ENCODE peak calls at places on chromosomes 12 and 14, in six cellular contexts. U, L, R, T, G and S are unnamed samples.

GRCh38 chr12:23708185-23708837 is 241.2 kb downstream of the SOX5 start:
- DNase-seq in U (no peak), L (no peak), R (no peak), T (no peak), G (no peak), S (no peak)

GRCh38 chr14:31270196-31270772 is 62.7 kb upstream of the HECTD1 start:
- DNase-seq in U (no peak), L (no peak), R (peak), T (no peak), G (no peak), S (no peak)

GRCh38 chr12:96294831-96295230 is 100.7 kb downstream of the ELK3 start:
- DNase-seq in U (no peak), L (no peak), R (no peak), T (no peak), G (no peak), S (no peak)

GRCh38 chr14:64701660-64702059 is 2.6 kb upstream of the PLEKHG3 start:
- DNase-seq in U (no peak), L (no peak), R (no peak), T (no peak), G (no peak), S (no peak)

GRCh38 chr14:82075566-82075965 is 541.9 kb upstream of the SEL1L start:
- DNase-seq in U (peak), L (peak), R (no peak), T (no peak), G (no peak), S (no peak)

GRCh38 chr12:108332791-108333382 is 6.2 kb downstream of the CMKLR1 start:
- DNase-seq in U (no peak), L (no peak), R (no peak), T (no peak), G (no peak), S (peak)

GRCh38 chr12:46101121-46101869 is 110.9 kb upstream of the SCAF11 start:
- DNase-seq in U (no peak), L (no peak), R (no peak), T (no peak), G (no peak), S (no peak)

GRCh38 chr14:31420319-31421081 is at the start of gene HEATR5A:
- DNase-seq in U (peak), L (peak), R (peak), T (peak), G (peak), S (peak)

GRCh38 chr14:61438860-61439765 is 117.7 kb downstream of the PRKCH start:
- DNase-seq in U (peak), L (no peak), R (peak), T (no peak), G (peak), S (peak)

GRCh38 chr12:77477907-77478533 is 352.7 kb upstream of the NAV3 start:
- DNase-seq in U (no peak), L (no peak), R (no peak), T (no peak), G (no peak), S (no peak)

GRCh38 chr12:47744005-47744651 is 14.6 kb downstream of the RAPGEF3 start:
- DNase-seq in U (peak), L (peak), R (peak), T (peak), G (no peak), S (peak)

GRCh38 chr12:13359636-13360035 is 163.1 kb downstream of the EMP1 start:
- DNase-seq in U (no peak), L (no peak), R (no peak), T (no peak), G (no peak), S (no peak)

GRCh38 chr14:50736932-50737419 is 68.9 kb upstream of the SAV1 start:
- DNase-seq in U (no peak), L (no peak), R (no peak), T (no peak), G (no peak), S (no peak)

GRCh38 chr12:124940393-124941169 is 26.1 kb upstream of the UBC start:
- DNase-seq in U (peak), L (peak), R (peak), T (peak), G (peak), S (peak)

GRCh38 chr14:69877492-69877891 is 1.7 kb upstream of the SMOC1 start:
- DNase-seq in U (no peak), L (no peak), R (no peak), T (peak), G (no peak), S (no peak)

GRCh38 chr12:63362801-63363200 is 211.8 kb upstream of the AVPR1A start:
- DNase-seq in U (no peak), L (no peak), R (no peak), T (no peak), G (no peak), S (no peak)

GRCh38 chr14:90384543-90384911 is 12.3 kb upstream of the CALM1 start:
- DNase-seq in U (no peak), L (no peak), R (no peak), T (no peak), G (no peak), S (no peak)

DNA sequence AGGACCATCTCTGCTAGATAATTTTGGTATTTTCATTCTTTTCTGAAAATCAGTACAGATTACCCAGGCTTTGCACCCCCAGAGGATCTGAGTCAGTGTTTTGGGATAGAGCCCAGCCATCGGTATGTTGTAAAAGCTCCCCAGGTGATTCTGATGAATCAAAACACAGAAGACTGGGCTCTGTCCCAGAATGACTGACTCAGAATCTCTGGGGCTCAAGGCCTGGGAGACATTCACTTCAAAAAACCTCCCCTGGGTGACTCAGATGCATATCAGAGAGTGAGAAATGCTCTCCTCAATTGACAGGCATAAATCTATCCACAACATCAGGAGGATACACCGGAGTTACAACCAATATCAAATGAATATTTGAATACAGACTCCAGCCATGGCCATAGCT is 32.6 kb downstream of the SLC35F4 start:
- DNase-seq in U (no peak), L (no peak), R (no peak), T (peak), G (no peak), S (peak)
- TF ChIP-seq POLR2AphosphoS5 in U (no peak), L (no peak), R (no peak), T (peak), G (peak), S (no peak)

GRCh38 chr12:110282956-110283817 is 2.1 kb downstream of the ATP2A2 start:
- DNase-seq in U (no peak), L (no peak), R (no peak), T (no peak), G (no peak), S (no peak)

GRCh38 chr12:110279976-110280783 is 867 bp upstream of the ATP2A2 start:
- DNase-seq in U (peak), L (no peak), R (no peak), T (no peak), G (no peak), S (no peak)

GRCh38 chr12:110282343-110282860 is 1.4 kb downstream of the ATP2A2 start:
- DNase-seq in U (no peak), L (no peak), R (no peak), T (no peak), G (no peak), S (no peak)

GRCh38 chr12:110280784-110281548 is at the start of gene ATP2A2:
- DNase-seq in U (peak), L (no peak), R (peak), T (peak), G (peak), S (peak)

DNA sequence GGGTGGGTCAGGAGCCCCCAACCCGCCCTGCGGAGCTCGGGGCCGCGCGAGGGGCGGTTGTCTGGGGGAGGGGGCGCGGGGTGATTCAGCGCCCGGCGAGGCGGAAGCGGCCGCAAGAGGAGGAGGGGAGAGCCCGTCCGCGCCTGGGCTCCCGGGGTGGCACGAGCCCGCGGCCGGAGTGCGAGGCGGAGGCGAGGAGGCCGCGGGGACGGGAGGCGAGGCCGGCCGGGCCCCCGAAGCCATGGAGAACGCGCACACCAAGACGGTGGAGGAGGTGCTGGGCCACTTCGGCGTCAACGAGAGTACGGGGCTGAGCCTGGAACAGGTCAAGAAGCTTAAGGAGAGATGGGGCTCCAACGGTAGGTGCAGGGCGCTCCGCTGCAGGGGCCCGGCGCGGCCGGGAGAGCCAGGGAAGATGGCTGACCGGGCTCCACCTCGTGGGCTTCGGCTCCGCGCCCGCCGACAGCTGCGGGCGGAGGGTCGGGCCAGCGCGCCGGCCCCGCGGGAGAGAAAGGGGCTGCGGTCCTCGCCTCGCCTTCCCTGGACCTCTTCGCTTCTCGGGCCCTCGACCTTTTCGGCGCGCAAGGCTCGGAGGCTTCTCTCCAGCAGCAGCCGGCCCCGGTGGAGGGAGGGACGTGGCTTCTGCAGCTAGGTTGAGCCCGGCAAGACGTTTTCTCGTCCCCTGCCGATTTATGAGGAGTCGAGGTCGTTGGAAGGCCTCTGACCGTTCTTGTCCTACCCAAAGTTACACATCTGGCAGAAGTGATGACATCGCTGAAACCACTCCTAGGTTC is 699 bp downstream of the ATP2A2 start:
- DNase-seq in U (peak), L (no peak), R (no peak), T (no peak), G (no peak), S (peak)
- TF ChIP-seq POLR2A in U (no peak), L (peak), R (peak), T (peak), G (no peak), S (no peak)

GRCh38 chr14:76091036-76091435 is 60.7 kb upstream of the GPATCH2L start:
- DNase-seq in U (no peak), L (no peak), R (peak), T (no peak), G (no peak), S (peak)
- H3K27ac ChIP-seq in U (no peak), L (no peak), R (no peak), T (no peak), G (no peak), S (peak)

GRCh38 chr12:131134523-131135310 is 181.0 kb downstream of the ADGRD1 start:
- DNase-seq in U (no peak), L (no peak), R (no peak), T (no peak), G (no peak), S (no peak)

GRCh38 chr12:131133994-131134393 is 180.3 kb downstream of the ADGRD1 start:
- DNase-seq in U (no peak), L (no peak), R (no peak), T (no peak), G (no peak), S (no peak)

GRCh38 chr12:131132118-131132892 is 178.6 kb downstream of the ADGRD1 start:
- DNase-seq in U (peak), L (peak), R (peak), T (peak), G (no peak), S (peak)

GRCh38 chr12:131131808-131132117 is 178.1 kb downstream of the ADGRD1 start:
- DNase-seq in U (no peak), L (no peak), R (no peak), T (no peak), G (no peak), S (no peak)

DNA sequence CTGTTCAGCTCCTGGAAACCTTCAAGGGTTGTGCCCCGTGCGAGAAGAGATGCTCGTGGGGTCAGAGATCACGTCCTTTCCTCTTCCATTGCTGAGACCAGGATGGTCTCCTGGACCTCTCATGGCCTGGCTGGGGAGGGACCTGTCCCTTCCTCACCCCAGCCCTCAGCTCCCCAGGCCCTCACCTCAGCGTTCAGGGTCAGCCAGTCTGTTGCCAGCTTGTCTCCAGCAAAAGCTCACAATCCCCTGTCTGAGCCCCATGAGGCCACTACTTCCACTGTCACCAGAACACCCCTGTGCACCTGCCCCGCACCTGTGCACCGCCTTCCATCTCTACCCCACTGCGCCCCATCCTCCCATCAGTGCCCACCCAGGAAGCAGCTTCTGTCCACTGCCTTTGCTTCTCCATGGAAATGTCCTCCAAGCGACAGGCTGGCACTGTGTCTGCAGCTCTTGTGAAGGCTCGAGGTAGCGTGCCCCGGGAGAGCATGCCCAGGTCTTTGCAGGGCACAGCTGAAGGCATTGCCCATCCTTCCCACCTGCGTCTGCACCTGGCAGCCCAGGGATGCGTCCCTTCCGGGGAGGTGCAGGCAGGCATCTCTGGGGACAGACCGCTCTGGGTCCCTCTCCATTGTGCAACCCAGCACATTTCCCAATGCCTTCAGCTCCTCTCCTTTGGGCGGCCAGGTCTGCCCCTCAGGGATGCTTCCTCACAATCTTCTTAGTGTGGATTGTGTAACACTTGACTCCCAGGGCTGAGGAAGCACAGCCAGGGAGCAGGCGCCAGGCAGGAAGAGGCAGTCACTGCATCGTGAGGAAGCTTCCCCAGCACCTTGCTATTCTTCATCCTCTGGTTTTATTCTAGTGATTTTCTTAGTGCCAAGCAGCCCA is 179.6 kb downstream of the ADGRD1 start:
- DNase-seq in U (no peak), L (no peak), R (no peak), T (no peak), G (no peak), S (no peak)
- TF ChIP-seq POLR2AphosphoS5 in U (no peak), L (no peak), R (no peak), T (no peak), G (peak), S (peak)

GRCh38 chr14:102530828-102531478 is 21.4 kb upstream of the ANKRD9 start:
- DNase-seq in U (no peak), L (no peak), R (no peak), T (no peak), G (no peak), S (no peak)
- TF ChIP-seq POLR2A in U (no peak), L (no peak), R (no peak), T (no peak), G (no peak), S (no peak)

GRCh38 chr12:106091421-106091820 is 47.3 kb downstream of the NUAK1 start:
- DNase-seq in U (no peak), L (no peak), R (no peak), T (no peak), G (no peak), S (no peak)
- H3K27ac ChIP-seq in U (peak), L (no peak), R (no peak), T (no peak), G (peak), S (peak)

GRCh38 chr14:104138098-104138890 is at the start of gene KIF26A:
- DNase-seq in U (no peak), L (no peak), R (no peak), T (peak), G (no peak), S (no peak)

GRCh38 chr14:104135904-104136471 is 2.4 kb upstream of the KIF26A start:
- DNase-seq in U (no peak), L (no peak), R (no peak), T (no peak), G (no peak), S (no peak)

GRCh38 chr14:104138891-104139459 is 588 bp downstream of the KIF26A start:
- DNase-seq in U (no peak), L (no peak), R (no peak), T (no peak), G (no peak), S (no peak)

GRCh38 chr14:104136472-104137296 is 1.7 kb upstream of the KIF26A start:
- DNase-seq in U (no peak), L (no peak), R (no peak), T (no peak), G (no peak), S (no peak)

GRCh38 chr14:104137297-104138097 is 890 bp upstream of the KIF26A start:
- DNase-seq in U (peak), L (no peak), R (peak), T (no peak), G (no peak), S (peak)
- TF ChIP-seq POLR2AphosphoS5 in U (no peak), L (no peak), R (no peak), T (no peak), G (no peak), S (no peak)

GRCh38 chr14:36519431-36520321 is at the start of gene NKX2-1:
- DNase-seq in U (no peak), L (no peak), R (no peak), T (no peak), G (peak), S (no peak)
- TF ChIP-seq POLR2A in U (no peak), L (no peak), R (no peak), T (no peak), G (no peak), S (no peak)

GRCh38 chr14:44353805-44354204 is 153.3 kb downstream of the FSCB start:
- DNase-seq in U (no peak), L (no peak), R (no peak), T (no peak), G (no peak), S (no peak)
- H3K27ac ChIP-seq in U (no peak), L (no peak), R (no peak), T (no peak), G (no peak), S (no peak)

DNA sequence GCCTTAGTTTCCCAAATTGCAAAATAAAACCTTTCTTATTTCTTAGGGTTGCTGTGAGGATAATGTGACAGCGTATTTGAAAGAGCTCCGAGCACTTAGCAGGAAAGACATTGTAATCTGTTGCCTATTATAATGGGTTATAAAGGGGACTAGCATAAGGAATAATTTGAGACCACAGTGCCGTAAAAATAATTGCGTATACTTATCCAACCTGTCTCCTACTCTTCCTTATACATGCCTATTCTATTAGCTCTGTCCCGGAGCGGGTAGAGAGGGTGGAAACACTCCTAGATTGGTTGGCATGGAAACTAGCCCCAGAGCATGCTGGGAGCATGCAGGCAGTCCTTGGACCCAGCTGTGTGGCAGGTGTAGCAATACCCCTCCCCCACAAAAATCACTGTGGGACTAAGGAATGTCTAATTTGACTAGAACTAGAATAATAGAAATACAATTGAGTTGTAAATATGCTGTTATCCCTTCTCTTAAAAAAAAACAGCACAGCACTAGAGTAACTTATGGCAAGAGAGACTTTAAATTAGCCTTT is 244.2 kb upstream of the DAAM1 start:
- DNase-seq in U (no peak), L (no peak), R (no peak), T (no peak), G (no peak), S (no peak)
- TF ChIP-seq POLR2AphosphoS5 in U (no peak), L (no peak), R (no peak), T (no peak), G (no peak), S (no peak)